ENCODE peak calls at places on chromosomes 7 and 10, in five cellular contexts. U is lower lobe of right lung, X is endothelial cell of umbilical vein, J is upper lobe of right lung, Q is cardiac muscle cell. T is an unnamed sample.

GRCh38 chr7:121446526-121446925 is 50.4 kb upstream of the FAM3C start:
- DNase-seq in Q (no peak), U (no peak), X (no peak), J (no peak), T (no peak)

GRCh38 chr7:42883950-42884349 is 27.9 kb downstream of the C7orf25 start:
- DNase-seq in U (peak; percentile 77), X (no peak), J (peak; percentile 85), Q (peak; percentile 65), T (no peak)

GRCh38 chr7:3721422-3721821 is 420.4 kb downstream of the SDK1 start:
- DNase-seq in Q (no peak), U (no peak), X (no peak), J (no peak), T (no peak)

GRCh38 chr7:18555120-18555519 is 59.6 kb downstream of the HDAC9 start:
- DNase-seq in J (no peak), U (no peak), Q (no peak), X (no peak), T (no peak)

GRCh38 chr10:125231116-125231812 is 70.9 kb upstream of the CTBP2 start:
- DNase-seq in U (no peak), X (no peak), Q (peak; percentile 83), J (no peak), T (no peak)

GRCh38 chr7:128742206-128742605 is 3.0 kb downstream of the CALU start:
- DNase-seq in X (no peak), J (no peak), Q (peak; percentile 67), U (no peak), T (no peak)

GRCh38 chr10:5861269-5862031 is 28.2 kb downstream of the ANKRD16 start:
- DNase-seq in Q (peak; percentile 76), J (no peak), U (no peak), X (peak; percentile 78), T (no peak)

GRCh38 chr7:73351447-73352167 is 23.6 kb downstream of the FKBP6 start:
- DNase-seq in J (no peak), U (no peak), X (peak; percentile 71), Q (peak; percentile 35), T (no peak)

GRCh38 chr7:132112632-132113031 is 463.6 kb downstream of the PLXNA4 start:
- DNase-seq in U (no peak), Q (no peak), J (no peak), X (no peak), T (no peak)

GRCh38 chr7:7395785-7396184 is 139.9 kb downstream of the COL28A1 start:
- DNase-seq in J (no peak), X (no peak), Q (no peak), U (no peak), T (no peak)

GRCh38 chr7:81206217-81206616 is 287.4 kb upstream of the SEMA3C start:
- DNase-seq in Q (no peak), X (no peak), U (no peak), J (no peak), T (no peak)

GRCh38 chr7:70654979-70655378 is 477.0 kb upstream of the GALNT17 start:
- DNase-seq in J (no peak), Q (no peak), U (no peak), X (no peak), T (peak; percentile 82)

GRCh38 chr10:50576245-50576815 is 47.4 kb downstream of the SGMS1 start:
- DNase-seq in U (no peak), J (no peak), Q (peak; percentile 27), X (no peak), T (no peak)

GRCh38 chr7:22255834-22256233 is 101.1 kb downstream of the RAPGEF5 start:
- DNase-seq in X (no peak), Q (no peak), J (no peak), U (no peak), T (no peak)

GRCh38 chr7:14637968-14638367 is 264.6 kb downstream of the DGKB start:
- DNase-seq in J (no peak), Q (peak; percentile 2), U (no peak), X (no peak), T (no peak)

GRCh38 chr10:47348661-47349470 is 703 bp downstream of the RBP3 start:
- DNase-seq in J (no peak), U (no peak), X (no peak), Q (no peak), T (no peak)

GRCh38 chr10:122139226-122139625 is 131.9 kb upstream of the BTBD16 start:
- DNase-seq in X (no peak), U (no peak), J (no peak), Q (no peak), T (peak; percentile 83)

GRCh38 chr10:16449454-16449853 is 12.6 kb downstream of the PTER start:
- DNase-seq in J (no peak), Q (no peak), U (no peak), X (no peak), T (no peak)

GRCh38 chr7:37709631-37710509 is 26.3 kb downstream of the GPR141 start:
- DNase-seq in X (no peak), J (no peak), U (no peak), Q (no peak), T (no peak)

GRCh38 chr7:151900591-151901312 is 23.8 kb upstream of the PRKAG2 start:
- DNase-seq in X (no peak), J (no peak), Q (peak; percentile 10), U (no peak), T (no peak)

GRCh38 chr10:97499561-97500296 is 1.0 kb downstream of the UBTD1 start:
- DNase-seq in J (peak; percentile 84), Q (peak; percentile 85), X (peak; percentile 57), U (peak; percentile 81), T (peak; percentile 92)

GRCh38 chr7:29763266-29763665 is 43.0 kb upstream of the WIPF3 start:
- DNase-seq in X (no peak), Q (no peak), U (no peak), J (no peak), T (no peak)

GRCh38 chr10:114375082-114375481 is 29.2 kb downstream of the AFAP1L2 start:
- DNase-seq in Q (peak; percentile 86), J (no peak), X (peak; percentile 88), U (no peak), T (no peak)

GRCh38 chr10:13392701-13393100 is 44.6 kb upstream of the SEPHS1 start:
- DNase-seq in X (no peak), Q (no peak), U (no peak), J (no peak), T (no peak)

GRCh38 chr7:76022026-76022780 is 25.6 kb downstream of the STYXL1 start:
- DNase-seq in J (no peak), Q (no peak), U (no peak), X (no peak), T (no peak)

GRCh38 chr10:77004917-77005564 is 632.6 kb downstream of the KCNMA1 start:
- DNase-seq in X (peak; percentile 49), U (no peak), J (no peak), Q (peak; percentile 68), T (no peak)

GRCh38 chr7:90920336-90920735 is 324.2 kb downstream of the CDK14 start:
- DNase-seq in U (no peak), J (no peak), Q (no peak), X (no peak), T (no peak)

GRCh38 chr10:69087600-69088470 is at the start of gene SRGN:
- DNase-seq in U (peak; percentile 57), J (no peak), X (peak; percentile 92), Q (peak; percentile 98), T (peak; percentile 64)

GRCh38 chr7:155093586-155093985 is 23.5 kb downstream of the HTR5A start:
- DNase-seq in X (no peak), J (no peak), Q (no peak), U (no peak), T (no peak)

GRCh38 chr7:47371733-47372368 is 210.1 kb downstream of the TNS3 start:
- DNase-seq in J (peak; percentile 91), U (peak; percentile 85), X (peak; percentile 32), Q (peak; percentile 65), T (peak; percentile 94)

GRCh38 chr7:78019457-78020130 is 221.0 kb downstream of the PHTF2 start:
- DNase-seq in U (peak; percentile 94), Q (peak; percentile 94), J (peak; percentile 95), X (peak; percentile 75), T (peak; percentile 96)

GRCh38 chr10:61397175-61397986 is 55.8 kb downstream of the TMEM26 start:
- DNase-seq in U (no peak), J (no peak), X (peak; percentile 49), Q (peak; percentile 66), T (no peak)

GRCh38 chr7:139654270-139655181 is 123.3 kb downstream of the HIPK2 start:
- DNase-seq in J (no peak), Q (no peak), X (no peak), U (no peak), T (no peak)
- H3K27ac ChIP-seq in J (no peak overlapping the region), Q (peak overlapping the region; percentile 42), X (no peak overlapping the region), U (no peak overlapping the region), T (peak overlapping the region; percentile 74)

DNA sequence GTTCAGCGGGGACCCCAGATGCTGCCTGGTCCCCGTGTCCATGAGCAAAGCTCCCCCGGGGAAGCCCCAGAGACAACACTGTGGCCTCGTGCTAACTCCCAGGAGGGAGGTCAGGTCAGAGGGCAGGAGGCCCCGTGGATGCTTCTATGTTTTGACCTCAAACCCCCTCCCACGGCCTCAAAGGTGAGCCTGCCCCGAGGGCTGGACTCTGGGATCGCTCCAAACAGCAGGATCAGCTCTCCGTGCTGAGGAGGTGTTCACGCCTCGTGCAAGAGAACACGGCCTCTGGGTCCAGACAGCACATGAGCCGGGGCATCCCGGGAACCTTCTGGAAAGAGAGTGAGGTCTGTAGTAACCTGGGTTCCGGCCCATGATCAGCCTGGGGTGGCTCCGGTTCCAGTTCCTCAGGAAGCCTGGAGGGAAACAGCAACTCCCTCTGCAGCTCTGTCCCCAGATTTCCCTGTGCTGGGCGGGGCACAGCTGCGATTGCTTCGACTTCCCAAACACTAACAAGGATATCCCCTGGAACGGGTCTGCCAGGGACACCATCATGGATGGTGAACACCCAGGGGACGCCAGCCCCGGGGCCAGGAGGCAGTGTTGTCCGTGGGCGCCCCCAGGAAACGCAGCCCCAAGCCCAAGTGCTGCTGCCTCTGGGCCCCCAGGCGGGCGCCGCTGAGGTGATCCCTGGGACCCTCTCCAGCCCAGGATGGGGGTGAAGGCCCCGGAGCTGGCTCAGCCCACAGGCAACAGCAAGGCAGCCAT is 18.0 kb upstream of the INPP5A start:
- DNase-seq in Q (no peak), U (peak; percentile 55), J (peak; percentile 67), X (no peak), T (peak; percentile 76)
- H3K27me3 ChIP-seq in Q (no peaks in the 10 kb centered on the region), U (no peaks in the 10 kb centered on the region), J (no peaks in the 10 kb centered on the region), X (peaks cover 2% of the 10 kb centered on the region), T (no peaks in the 10 kb centered on the region)

GRCh38 chr10:116542007-116542677 is 3.6 kb upstream of the PNLIP start:
- DNase-seq in X (no peak), J (no peak), U (no peak), Q (no peak), T (no peak)
- H3K27ac ChIP-seq in X (no peak overlapping the region), J (no peak overlapping the region), U (no peak overlapping the region), Q (no peak overlapping the region), T (no peak overlapping the region)

DNA sequence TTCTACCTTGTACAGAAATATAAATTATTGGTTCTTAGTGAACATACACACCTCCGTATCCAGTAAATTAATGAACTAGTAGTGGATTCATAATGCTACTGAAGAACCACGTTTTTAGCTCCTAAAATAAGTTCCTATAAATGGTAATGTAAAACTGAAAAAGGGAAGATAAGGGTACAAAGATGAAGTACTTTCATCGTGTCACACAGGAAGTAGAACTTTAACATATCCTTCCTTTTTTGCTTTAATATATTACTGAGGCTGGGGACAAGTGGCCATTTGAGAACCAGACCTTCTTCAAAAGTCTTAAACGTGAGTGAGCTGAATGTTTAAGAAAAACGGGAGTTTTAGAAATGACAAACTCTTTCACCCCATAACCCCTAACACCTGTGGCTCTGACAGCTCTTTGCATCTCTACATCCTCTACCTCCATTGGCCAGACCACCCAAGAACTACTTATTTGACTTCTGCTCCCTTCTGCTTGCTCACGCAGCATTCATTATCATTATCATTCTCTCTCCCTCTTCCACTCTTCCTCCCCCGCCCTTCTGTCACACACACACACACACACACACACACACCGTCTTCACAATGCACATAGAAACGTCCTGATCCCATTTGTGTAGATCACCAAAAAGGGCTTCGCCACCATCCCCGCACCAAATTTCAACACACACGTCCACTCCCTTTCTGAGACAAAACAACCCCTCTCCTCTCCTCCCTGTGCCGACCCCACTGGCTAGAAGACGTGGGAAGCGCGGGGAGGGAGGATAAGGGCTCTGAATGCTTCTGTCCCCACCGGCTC is 684 bp downstream of the SKAP2 start:
- DNase-seq in U (no peak), J (no peak), Q (peak; percentile 40), X (no peak), T (no peak)
- H3K27me3 ChIP-seq in U (no peaks in the 10 kb centered on the region), J (no peaks in the 10 kb centered on the region), Q (peaks cover 68% of the 10 kb centered on the region), X (no peaks in the 10 kb centered on the region), T (no peaks in the 10 kb centered on the region)